ENCODE peak calls at places on chromosomes 16 and 17, in seven cellular contexts. S, G, R, X, I, C and Y are unnamed samples.

GRCh38 chr17:66636111-66636510 is 198.8 kb upstream of the CACNG5 start:
- DNase-seq in S (no peak), G (no peak), R (peak), X (no peak), I (peak), C (no peak), Y (no peak)

GRCh38 chr16:75534560-75535205 is 1.2 kb downstream of the CHST5 start:
- DNase-seq in S (no peak), G (no peak), R (no peak), X (no peak), I (no peak), C (no peak), Y (no peak)

GRCh38 chr17:81794509-81794908 is 9.4 kb upstream of the GCGR start:
- DNase-seq in S (peak), G (no peak), R (no peak), X (no peak), I (no peak), C (no peak), Y (no peak)

GRCh38 chr16:318628-319027 is 33.9 kb downstream of the AXIN1 start:
- DNase-seq in S (no peak), G (peak), R (no peak), X (no peak), I (no peak), C (no peak), Y (no peak)

GRCh38 chr17:606501-607243 is 108.0 kb downstream of the VPS53 start:
- DNase-seq in S (no peak), G (no peak), R (no peak), X (no peak), I (no peak), C (no peak), Y (no peak)

GRCh38 chr16:85784813-85785212 is 14.5 kb downstream of the EMC8 start:
- DNase-seq in S (no peak), G (no peak), R (no peak), X (no peak), I (no peak), C (no peak), Y (no peak)

GRCh38 chr17:682150-682549 is 32.5 kb downstream of the VPS53 start:
- DNase-seq in S (no peak), G (no peak), R (no peak), X (no peak), I (no peak), C (no peak), Y (no peak)

GRCh38 chr17:39709998-39710964 is 10.4 kb downstream of the ERBB2 start:
- DNase-seq in S (no peak), G (no peak), R (no peak), X (no peak), I (no peak), C (no peak), Y (no peak)

GRCh38 chr17:48589831-48590602 is at the start of gene HOXB3:
- DNase-seq in S (no peak), G (no peak), R (no peak), X (no peak), I (no peak), C (no peak), Y (no peak)

GRCh38 chr17:31510273-31511175 is 119.0 kb downstream of the RAB11FIP4 start:
- DNase-seq in S (no peak), G (no peak), R (no peak), X (no peak), I (no peak), C (no peak), Y (no peak)

GRCh38 chr17:45131616-45132301 is 556 bp downstream of the PLCD3 start:
- DNase-seq in S (peak), G (no peak), R (peak), X (peak), I (no peak), C (peak), Y (peak)